ENCODE peak calls at places on chromosomes 2 and 18, in seven cellular contexts. One of them, this sample, is unnamed.

GRCh38 chr18:64799378-64799777 is 650.5 kb upstream of the LINC00305 start:
- DNase-seq in hippocampal formation: no peak
- DNase-seq in activated CD8-positive, alpha-beta memory T cell treated with anti-CD3 and anti-CD28 coated beads, Interleukin-2, amount 50 U/mL, for 4 hours: no peak
- DNase-seq in HTR-8/SVneo: no peak
- DNase-seq in aorta: no peak
- DNase-seq in adrenal gland: no peak
- DNase-seq in effector memory CD8-positive, alpha-beta T cell: no peak
- DNase-seq in this sample: no peak

GRCh38 chr2:45442026-45442425 is 169.0 kb downstream of the SRBD1 start:
- DNase-seq in hippocampal formation: no peak
- DNase-seq in activated CD8-positive, alpha-beta memory T cell treated with anti-CD3 and anti-CD28 coated beads, Interleukin-2, amount 50 U/mL, for 4 hours: no peak
- DNase-seq in HTR-8/SVneo: no peak
- DNase-seq in aorta: no peak
- DNase-seq in adrenal gland: no peak
- DNase-seq in effector memory CD8-positive, alpha-beta T cell: no peak
- DNase-seq in this sample: no peak

GRCh38 chr2:122388208-122388607 is 632.8 kb downstream of the TSN start:
- DNase-seq in hippocampal formation: no peak
- DNase-seq in activated CD8-positive, alpha-beta memory T cell treated with anti-CD3 and anti-CD28 coated beads, Interleukin-2, amount 50 U/mL, for 4 hours: no peak
- DNase-seq in HTR-8/SVneo: no peak
- DNase-seq in aorta: no peak
- DNase-seq in adrenal gland: no peak
- DNase-seq in effector memory CD8-positive, alpha-beta T cell: no peak
- DNase-seq in this sample: no peak

GRCh38 chr2:68726100-68726499 is 8.5 kb upstream of the ARHGAP25 start:
- DNase-seq in hippocampal formation: no peak
- DNase-seq in activated CD8-positive, alpha-beta memory T cell treated with anti-CD3 and anti-CD28 coated beads, Interleukin-2, amount 50 U/mL, for 4 hours: no peak
- DNase-seq in HTR-8/SVneo: no peak
- DNase-seq in aorta: no peak
- DNase-seq in adrenal gland: no peak
- DNase-seq in effector memory CD8-positive, alpha-beta T cell: no peak
- DNase-seq in this sample: no peak

GRCh38 chr2:26626606-26627005 is 14.6 kb downstream of the CIB4 start:
- DNase-seq in hippocampal formation: no peak
- DNase-seq in activated CD8-positive, alpha-beta memory T cell treated with anti-CD3 and anti-CD28 coated beads, Interleukin-2, amount 50 U/mL, for 4 hours: no peak
- DNase-seq in HTR-8/SVneo: no peak
- DNase-seq in aorta: peak
- DNase-seq in adrenal gland: no peak
- DNase-seq in effector memory CD8-positive, alpha-beta T cell: no peak
- DNase-seq in this sample: no peak

GRCh38 chr2:19902272-19902730 is 518 bp upstream of the TTC32 start:
- DNase-seq in hippocampal formation: no peak
- DNase-seq in activated CD8-positive, alpha-beta memory T cell treated with anti-CD3 and anti-CD28 coated beads, Interleukin-2, amount 50 U/mL, for 4 hours: no peak
- DNase-seq in HTR-8/SVneo: no peak
- DNase-seq in aorta: no peak
- DNase-seq in adrenal gland: no peak
- DNase-seq in effector memory CD8-positive, alpha-beta T cell: no peak
- DNase-seq in this sample: no peak

GRCh38 chr2:203782262-203782976 is 76.0 kb downstream of the CD28 start:
- DNase-seq in hippocampal formation: peak
- DNase-seq in activated CD8-positive, alpha-beta memory T cell treated with anti-CD3 and anti-CD28 coated beads, Interleukin-2, amount 50 U/mL, for 4 hours: peak
- DNase-seq in HTR-8/SVneo: peak
- DNase-seq in aorta: no peak
- DNase-seq in adrenal gland: no peak
- DNase-seq in effector memory CD8-positive, alpha-beta T cell: peak
- DNase-seq in this sample: no peak

GRCh38 chr18:713135-713490 is 683 bp upstream of the ENOSF1 start:
- DNase-seq in hippocampal formation: no peak
- DNase-seq in activated CD8-positive, alpha-beta memory T cell treated with anti-CD3 and anti-CD28 coated beads, Interleukin-2, amount 50 U/mL, for 4 hours: no peak
- DNase-seq in HTR-8/SVneo: no peak
- DNase-seq in aorta: no peak
- DNase-seq in adrenal gland: no peak
- DNase-seq in effector memory CD8-positive, alpha-beta T cell: no peak
- DNase-seq in this sample: no peak

GRCh38 chr2:25098558-25099486 is 56.9 kb downstream of the EFR3B start:
- DNase-seq in hippocampal formation: no peak
- DNase-seq in activated CD8-positive, alpha-beta memory T cell treated with anti-CD3 and anti-CD28 coated beads, Interleukin-2, amount 50 U/mL, for 4 hours: no peak
- DNase-seq in HTR-8/SVneo: peak
- DNase-seq in aorta: no peak
- DNase-seq in adrenal gland: peak
- DNase-seq in effector memory CD8-positive, alpha-beta T cell: no peak
- DNase-seq in this sample: no peak

GRCh38 chr2:241499146-241499965 is 9.0 kb downstream of the STK25 start:
- DNase-seq in hippocampal formation: no peak
- DNase-seq in activated CD8-positive, alpha-beta memory T cell treated with anti-CD3 and anti-CD28 coated beads, Interleukin-2, amount 50 U/mL, for 4 hours: no peak
- DNase-seq in HTR-8/SVneo: no peak
- DNase-seq in aorta: peak
- DNase-seq in adrenal gland: no peak
- DNase-seq in effector memory CD8-positive, alpha-beta T cell: no peak
- DNase-seq in this sample: no peak

GRCh38 chr18:26617151-26617554 is 68.8 kb upstream of the KCTD1 start:
- DNase-seq in hippocampal formation: no peak
- DNase-seq in activated CD8-positive, alpha-beta memory T cell treated with anti-CD3 and anti-CD28 coated beads, Interleukin-2, amount 50 U/mL, for 4 hours: no peak
- DNase-seq in HTR-8/SVneo: peak
- DNase-seq in aorta: no peak
- DNase-seq in adrenal gland: no peak
- DNase-seq in effector memory CD8-positive, alpha-beta T cell: no peak
- DNase-seq in this sample: no peak